ENCODE peak calls at places on chromosomes 4 and X, in nine cellular contexts. T is activated T-cell treated with anti-CD3 and anti-CD28 coated beads, Interleukin-2, amount 50 U/mL, for 72 hours; R is nucleus accumbens; E is activated effector memory CD4-positive, alpha-beta T cell treated with Interleukin-2 at 50 U/mL for 16 hours; A is NCI-H1417; B is nephron progenitor cell; L is adrenal gland; V is HEK293T; C is stimulated activated CD4-positive, alpha-beta T cell treated with anti-CD3 and anti-CD28 coated beads, Interleukin-1b, Interleukin-23, amount 100 ng/mL, for 4 hours. Y is an unnamed sample.

GRCh38 chr4:87679449-87680169 is 29.5 kb downstream of the DMP1 start:
- DNase-seq in T (peak; percentile 35), R (peak; percentile 13), E (peak; percentile 1), A (peak; percentile 28), B (peak; percentile 72), L (peak; percentile 41), V (peak; percentile 72), C (peak; percentile 17), Y (peak; percentile 33)

GRCh38 chr4:20512980-20513379 is 187.3 kb upstream of the PACRGL start:
- DNase-seq in T (no peak), R (no peak), E (no peak), A (no peak), B (no peak), L (no peak), V (no peak), C (no peak), Y (no peak)

GRCh38 chr4:99610605-99611172 is 36.1 kb downstream of the MTTP start:
- DNase-seq in T (no peak), R (no peak), E (no peak), A (no peak), B (no peak), L (no peak), V (no peak), C (no peak), Y (no peak)

GRCh38 chr4:1522606-1523005 is 116.4 kb upstream of the NKX1-1 start:
- DNase-seq in T (no peak), R (no peak), E (no peak), A (no peak), B (peak; percentile 5), L (no peak), V (no peak), C (no peak), Y (no peak)

GRCh38 chr4:12924253-12924652 is 559.9 kb downstream of the RAB28 start:
- DNase-seq in T (no peak), R (no peak), E (no peak), A (peak; percentile 13), B (no peak), L (no peak), V (no peak), C (no peak), Y (no peak)

GRCh38 chrX:109409181-109409580 is 72.7 kb downstream of the GUCY2F start:
- DNase-seq in T (no peak), R (no peak), E (no peak), A (no peak), B (no peak), L (no peak), V (no peak), C (no peak), Y (no peak)

GRCh38 chrX:19334945-19335626 is 8.6 kb upstream of the PDHA1 start:
- DNase-seq in T (peak; percentile 47), R (no peak), E (no peak), A (no peak), B (no peak), L (no peak), V (peak; percentile 25), C (no peak), Y (peak; percentile 70)

GRCh38 chrX:154097003-154097596 is 417 bp downstream of the MECP2 start:
- DNase-seq in T (peak; percentile 65), R (peak; percentile 61), E (peak; percentile 48), A (peak; percentile 82), B (peak; percentile 84), L (peak; percentile 79), V (peak; percentile 87), C (peak; percentile 61), Y (peak; percentile 72)

GRCh38 chr4:184446132-184446531 is 28.2 kb downstream of the IRF2 start:
- DNase-seq in T (no peak), R (no peak), E (no peak), A (no peak), B (no peak), L (no peak), V (no peak), C (no peak), Y (no peak)

GRCh38 chr4:19224820-19225219 is 1026.9 kb upstream of the SLIT2 start:
- DNase-seq in T (no peak), R (no peak), E (no peak), A (no peak), B (no peak), L (no peak), V (no peak), C (no peak), Y (no peak)

GRCh38 chrX:39497717-39498265 is 600.0 kb downstream of the BCOR start:
- DNase-seq in T (no peak), R (no peak), E (no peak), A (no peak), B (no peak), L (no peak), V (no peak), C (no peak), Y (no peak)